ENCODE peak calls at places on chromosomes 5 and 9, in six cellular contexts. K is neuronal stem cell, C is IMR-90, P is H9, E is H1, G is mesenchymal stem cell. L is an unnamed sample.

GRCh38 chr9:106479679-106480078 is 383.3 kb upstream of the ZNF462 start:
- DNase-seq in G (no peak), C (no peak), E (no peak), P (no peak), K (no peak), L (no peak)

GRCh38 chr5:116574682-116575634 is at the start of gene SEMA6A:
- DNase-seq in C (peak), G (peak), P (peak), E (peak), K (peak), L (peak)

GRCh38 chr9:76441551-76442322 is 17.2 kb upstream of the GCNT1 start:
- DNase-seq in K (no peak), E (no peak), C (peak), G (peak), P (no peak), L (no peak)

GRCh38 chr5:109455598-109456096 is 45.9 kb upstream of the PJA2 start:
- DNase-seq in K (no peak), P (no peak), C (peak), E (no peak), G (peak), L (peak)

GRCh38 chr5:58462154-58462553 is 2.3 kb upstream of the PLK2 start:
- DNase-seq in C (no peak), G (peak), E (no peak), K (no peak), P (no peak), L (no peak)

GRCh38 chr5:136814621-136815378 is 449.5 kb upstream of the TRPC7 start:
- DNase-seq in E (no peak), C (peak), P (no peak), K (no peak), G (peak), L (no peak)

GRCh38 chr5:136020383-136021015 is 8.3 kb upstream of the TGFBI start:
- DNase-seq in E (no peak), G (peak), C (peak), K (no peak), P (no peak), L (peak)

GRCh38 chr9:109082091-109082620 is 37.6 kb downstream of the TMEM245 start:
- DNase-seq in E (no peak), P (no peak), K (no peak), C (no peak), G (no peak), L (no peak)

GRCh38 chr5:135930029-135930948 is 24.5 kb downstream of the LECT2 start:
- DNase-seq in C (no peak), P (peak), E (peak), G (no peak), K (peak), L (no peak)

GRCh38 chr5:178245389-178245788 is 12.8 kb upstream of the PHYKPL start:
- DNase-seq in E (no peak), K (no peak), C (no peak), P (no peak), G (no peak), L (no peak)

GRCh38 chr5:57693488-57694305 is 211.1 kb upstream of the ACTBL2 start:
- DNase-seq in P (no peak), E (no peak), G (peak), K (no peak), C (peak), L (no peak)

GRCh38 chr5:96577909-96578308 is 84.3 kb upstream of the CAST start:
- DNase-seq in P (no peak), G (peak), K (no peak), E (no peak), C (peak), L (no peak)

GRCh38 chr5:148976569-148977321 is 86.1 kb downstream of the SH3TC2 start:
- DNase-seq in K (no peak), C (peak), G (peak), E (no peak), P (no peak), L (peak)

GRCh38 chr5:167229751-167230150 is 1061.7 kb upstream of the WWC1 start:
- DNase-seq in K (no peak), E (no peak), C (no peak), G (no peak), P (no peak), L (peak)

GRCh38 chr5:176844706-176845391 is 34.5 kb downstream of the UNC5A start:
- DNase-seq in P (no peak), E (no peak), G (no peak), K (no peak), C (peak), L (no peak)

GRCh38 chr5:176784218-176785165 is 25.9 kb upstream of the UNC5A start:
- DNase-seq in K (no peak), E (peak), C (peak), G (peak), P (peak), L (peak)

GRCh38 chr9:87381050-87381711 is 116.5 kb upstream of the DAPK1 start:
- DNase-seq in E (no peak), G (peak), C (peak), K (no peak), P (no peak), L (peak)

GRCh38 chr5:27450607-27451006 is 412.2 kb upstream of the CDH9 start:
- DNase-seq in G (peak), C (peak), E (no peak), K (no peak), P (no peak), L (no peak)

GRCh38 chr9:22114956-22115355 is 105.9 kb upstream of the CDKN2B start:
- DNase-seq in P (no peak), C (peak), G (peak), E (no peak), K (no peak), L (no peak)

GRCh38 chr9:121266906-121267650 is 884 bp upstream of the GSN start:
- DNase-seq in C (no peak), K (no peak), P (no peak), E (no peak), G (no peak), L (no peak)

GRCh38 chr9:121266356-121266755 is 1.6 kb upstream of the GSN start:
- DNase-seq in E (no peak), C (no peak), G (no peak), K (no peak), P (no peak), L (no peak)

GRCh38 chr9:121268598-121269029 is 652 bp downstream of the GSN start:
- DNase-seq in K (no peak), E (no peak), P (no peak), G (no peak), C (no peak), L (peak)

GRCh38 chr9:121269030-121269887 is 1.3 kb downstream of the GSN start:
- DNase-seq in C (no peak), P (no peak), G (peak), E (no peak), K (no peak), L (peak)

DNA sequence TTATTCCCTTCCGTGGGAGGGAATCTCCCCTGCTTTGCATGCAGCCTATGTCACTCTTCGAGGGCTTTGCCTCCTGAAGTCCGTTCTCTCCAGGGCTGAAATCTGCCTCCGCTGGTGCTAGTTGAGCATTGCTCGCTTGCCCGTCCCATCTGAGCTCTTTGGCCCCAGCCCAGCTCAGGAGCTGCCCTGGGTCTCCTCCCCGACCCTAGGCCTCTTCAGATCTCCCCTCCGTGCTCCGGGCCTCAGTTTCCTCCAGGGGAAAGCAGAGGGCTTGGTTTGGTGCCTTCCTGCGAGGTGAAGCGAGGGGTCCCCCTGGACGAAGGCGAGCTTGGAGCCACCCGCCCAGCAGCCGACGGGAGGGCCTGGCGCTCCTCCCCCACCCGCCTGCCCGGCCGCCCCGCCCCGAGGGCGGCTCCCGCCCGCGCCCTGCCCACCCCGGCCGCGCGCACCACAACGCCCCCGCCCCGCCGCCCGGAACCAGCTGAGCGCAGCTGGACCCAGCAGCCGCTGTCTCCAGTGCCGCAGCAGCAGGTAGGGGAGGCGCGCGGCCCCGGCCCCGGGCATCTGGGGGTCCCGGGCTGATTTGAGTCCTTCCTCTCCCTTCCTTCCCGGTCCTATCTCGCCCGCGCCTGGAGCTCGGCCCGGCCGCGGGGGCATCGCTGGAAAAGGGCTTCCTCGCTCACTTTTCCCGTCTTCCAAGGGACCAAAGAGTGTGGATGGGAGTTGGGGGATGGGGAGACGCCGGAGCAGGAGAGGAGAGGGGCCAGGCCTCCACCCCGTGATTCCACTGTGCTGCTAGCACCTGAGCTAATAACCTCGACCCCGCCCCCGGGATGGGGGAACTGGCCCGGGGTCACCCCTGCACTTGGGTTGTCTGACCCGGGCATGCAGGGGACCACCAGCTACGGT is at the start of gene GSN:
- DNase-seq in P (peak), G (peak), C (peak), K (no peak), E (peak), L (peak)
- H4K8ac ChIP-seq in P (no peak), G (peak), C (peak), K (no peak), E (peak), L (peak)

GRCh38 chr5:88657166-88657565 is 225.8 kb downstream of the MEF2C start:
- DNase-seq in P (no peak), E (no peak), C (no peak), K (no peak), G (no peak), L (no peak)
- H3K18ac ChIP-seq in P (no peak), E (no peak), C (no peak), K (no peak), G (no peak), L (no peak)

DNA sequence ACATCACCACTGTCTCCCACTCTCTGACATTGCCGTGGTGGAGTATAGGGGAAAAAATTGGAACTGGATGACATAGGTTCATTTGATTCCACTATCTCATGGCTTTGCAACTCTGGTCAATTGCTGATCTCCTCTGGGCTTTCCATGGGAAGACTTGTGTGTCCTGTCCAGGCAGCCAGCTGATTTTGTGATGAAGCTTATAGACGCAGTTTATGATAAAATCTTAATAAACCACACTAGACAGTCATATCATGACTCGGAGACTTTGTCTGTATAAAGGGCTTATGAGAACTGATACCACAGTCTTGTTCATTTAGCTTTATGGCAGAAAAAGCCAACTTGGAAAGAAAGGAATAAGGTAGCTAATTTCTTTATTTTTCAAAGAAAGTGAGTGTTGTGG is 296.5 kb downstream of the MAST4 start:
- DNase-seq in K (no peak), C (peak), G (no peak), P (no peak), E (no peak), L (peak)
- H3K14ac ChIP-seq in K (no peak), C (no peak), G (no peak), P (no peak), E (no peak), L (no peak)

GRCh38 chr9:469672-470040 is 255.0 kb downstream of the DOCK8 start:
- DNase-seq in P (peak), C (no peak), E (peak), G (no peak), K (no peak), L (no peak)
- H4K8ac ChIP-seq in P (no peak), C (peak), E (peak), G (peak), K (no peak), L (peak)

GRCh38 chr9:98852463-98852735 is 44.9 kb downstream of the GALNT12 start:
- DNase-seq in G (no peak), K (no peak), E (no peak), P (no peak), C (no peak), L (no peak)
- H3K18ac ChIP-seq in G (no peak), K (no peak), E (no peak), P (no peak), C (peak), L (peak)

DNA sequence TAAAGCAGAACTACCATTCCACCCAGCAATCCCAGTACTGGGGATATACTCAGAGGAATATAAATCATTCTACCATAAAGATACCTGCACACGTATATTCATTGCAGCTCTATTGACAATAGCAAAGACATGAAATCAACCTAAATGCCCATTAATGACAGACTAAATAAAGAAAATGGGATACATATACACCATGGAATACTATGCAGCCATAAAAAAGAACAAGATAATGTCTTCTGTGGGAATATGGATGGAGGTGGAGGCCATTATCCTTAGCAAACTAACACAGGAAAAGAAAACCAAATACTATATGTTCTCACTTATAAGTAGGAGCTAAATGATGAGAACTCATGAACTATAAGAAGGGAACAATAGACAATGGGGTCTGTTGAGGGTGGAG is 12.5 kb downstream of the HAPLN1 start:
- DNase-seq in K (no peak), C (no peak), P (no peak), E (no peak), G (no peak), L (no peak)
- H3K14ac ChIP-seq in K (no peak), C (no peak), P (no peak), E (no peak), G (no peak), L (no peak)

GRCh38 chr9:130054428-130054786 is 701 bp downstream of the GPR107 start:
- DNase-seq in C (no peak), G (no peak), P (no peak), E (no peak), K (no peak), L (no peak)
- H4K8ac ChIP-seq in C (peak), G (peak), P (no peak), E (no peak), K (no peak), L (peak)

GRCh38 chr5:173354645-173355044 is 26.4 kb upstream of the STC2 start:
- DNase-seq in P (no peak), G (no peak), E (no peak), C (no peak), K (no peak), L (no peak)

GRCh38 chr5:173353070-173353379 is 24.8 kb upstream of the STC2 start:
- DNase-seq in E (no peak), C (no peak), G (no peak), P (no peak), K (no peak), L (no peak)

DNA sequence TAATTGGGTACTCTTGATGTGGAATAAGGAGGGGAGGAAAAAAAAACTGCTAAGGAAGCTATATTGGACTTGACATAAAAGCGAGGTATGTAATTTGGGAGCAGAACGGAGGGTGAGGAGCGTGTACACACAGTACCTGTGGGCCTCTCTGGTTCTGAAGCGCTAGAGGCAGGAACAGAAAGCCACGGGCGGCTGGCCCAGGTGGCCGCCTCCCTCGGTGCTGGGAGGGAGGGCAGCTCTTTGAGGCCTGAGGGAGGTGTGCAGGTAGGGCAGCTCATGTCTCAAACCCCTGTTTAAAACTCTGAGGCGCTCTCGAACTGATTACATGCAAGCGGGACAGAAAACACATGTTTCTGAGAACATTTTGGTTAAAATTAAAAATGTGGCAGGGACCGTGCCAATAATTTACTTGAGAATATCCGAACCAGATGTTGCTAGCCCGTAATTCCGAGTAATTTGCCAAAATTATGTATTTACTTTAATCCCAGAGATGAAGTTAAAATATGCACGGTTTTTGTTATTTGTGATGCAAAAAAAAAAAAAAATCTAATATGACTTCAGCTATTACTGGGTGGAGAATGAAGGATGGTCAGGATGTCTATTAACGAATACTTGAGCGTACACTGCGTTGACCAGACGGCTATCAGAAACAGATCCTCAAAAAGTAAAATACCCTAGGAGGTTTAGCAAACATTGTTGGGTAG is 24.3 kb upstream of the STC2 start:
- DNase-seq in P (no peak), C (no peak), E (no peak), K (no peak), G (no peak), L (no peak)
- H3K18ac ChIP-seq in P (no peak), C (no peak), E (no peak), K (no peak), G (no peak), L (no peak)

GRCh38 chr5:94627191-94627590 is 8.7 kb downstream of the SLF1 start:
- DNase-seq in K (no peak), G (peak), P (no peak), C (peak), E (no peak), L (no peak)

DNA sequence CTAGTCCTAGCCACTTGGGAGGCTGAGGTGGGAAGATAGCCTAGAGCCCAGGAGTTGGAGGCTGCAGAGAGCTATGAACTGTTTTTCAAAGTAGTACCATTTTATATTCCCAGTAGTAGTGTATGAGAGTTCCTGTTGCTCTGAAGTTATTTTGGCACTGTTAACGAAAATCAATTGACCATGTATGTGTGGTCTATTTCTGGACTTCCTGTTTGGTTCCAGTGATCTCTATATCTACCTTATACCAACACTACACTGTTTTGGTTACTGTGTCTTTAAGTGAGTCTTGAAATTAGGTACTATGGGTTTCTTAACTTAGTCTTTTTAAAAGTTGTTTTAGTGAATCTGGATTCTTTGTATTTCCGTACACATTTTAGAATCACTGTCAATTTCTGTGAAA is 13.6 kb downstream of the SLF1 start:
- DNase-seq in K (no peak), G (no peak), C (no peak), P (no peak), E (no peak), L (no peak)
- H3K14ac ChIP-seq in K (no peak), G (no peak), C (no peak), P (no peak), E (no peak), L (no peak)